ENCODE peak calls at places on chromosomes 7 and 10, in five cellular contexts. One of them, this sample, is unnamed.

GRCh38 chr10:29119374-29119773 is 169.5 kb upstream of the LYZL1 start:
- DNase-seq in stimulated activated CD4-positive, alpha-beta T cell treated with anti-CD3 and anti-CD28 coated beads, Interleukin-1b, Interleukin-23, amount 100 ng/mL, for 4 hours: no peak
- DNase-seq in HEK293T: peak; percentile 63
- DNase-seq in hippocampal formation: no peak
- DNase-seq in fibroblast of the aortic adventitia: no peak
- DNase-seq in this sample: no peak

GRCh38 chr7:92653136-92653535 is 62.9 kb upstream of the FAM133B start:
- DNase-seq in hippocampal formation: no peak
- DNase-seq in stimulated activated CD4-positive, alpha-beta T cell treated with anti-CD3 and anti-CD28 coated beads, Interleukin-1b, Interleukin-23, amount 100 ng/mL, for 4 hours: no peak
- DNase-seq in fibroblast of the aortic adventitia: no peak
- DNase-seq in HEK293T: no peak
- DNase-seq in this sample: no peak

GRCh38 chr7:157470017-157470322 is 133.2 kb downstream of the DNAJB6 start:
- DNase-seq in HEK293T: no peak
- DNase-seq in stimulated activated CD4-positive, alpha-beta T cell treated with anti-CD3 and anti-CD28 coated beads, Interleukin-1b, Interleukin-23, amount 100 ng/mL, for 4 hours: no peak
- DNase-seq in fibroblast of the aortic adventitia: no peak
- DNase-seq in hippocampal formation: no peak
- DNase-seq in this sample: no peak

GRCh38 chr10:22931948-22932347 is 4.1 kb downstream of the ARMC3 start:
- DNase-seq in hippocampal formation: no peak
- DNase-seq in stimulated activated CD4-positive, alpha-beta T cell treated with anti-CD3 and anti-CD28 coated beads, Interleukin-1b, Interleukin-23, amount 100 ng/mL, for 4 hours: no peak
- DNase-seq in HEK293T: no peak
- DNase-seq in fibroblast of the aortic adventitia: peak; percentile 66
- DNase-seq in this sample: no peak

GRCh38 chr10:109988231-109988630 is 19.6 kb upstream of the ADD3 start:
- DNase-seq in hippocampal formation: no peak
- DNase-seq in stimulated activated CD4-positive, alpha-beta T cell treated with anti-CD3 and anti-CD28 coated beads, Interleukin-1b, Interleukin-23, amount 100 ng/mL, for 4 hours: no peak
- DNase-seq in fibroblast of the aortic adventitia: no peak
- DNase-seq in HEK293T: no peak
- DNase-seq in this sample: no peak

GRCh38 chr7:155490697-155491628 is 33.0 kb downstream of the EN2 start:
- DNase-seq in stimulated activated CD4-positive, alpha-beta T cell treated with anti-CD3 and anti-CD28 coated beads, Interleukin-1b, Interleukin-23, amount 100 ng/mL, for 4 hours: no peak
- DNase-seq in fibroblast of the aortic adventitia: peak; percentile 22
- DNase-seq in HEK293T: no peak
- DNase-seq in hippocampal formation: no peak
- DNase-seq in this sample: no peak

GRCh38 chr7:134690016-134690415 is 43.4 kb downstream of the BPGM start:
- DNase-seq in fibroblast of the aortic adventitia: peak; percentile 90
- DNase-seq in HEK293T: no peak
- DNase-seq in hippocampal formation: peak; percentile 88
- DNase-seq in stimulated activated CD4-positive, alpha-beta T cell treated with anti-CD3 and anti-CD28 coated beads, Interleukin-1b, Interleukin-23, amount 100 ng/mL, for 4 hours: no peak
- DNase-seq in this sample: no peak

GRCh38 chr10:118041316-118041715 is 5.4 kb downstream of the RAB11FIP2 start:
- DNase-seq in hippocampal formation: no peak
- DNase-seq in HEK293T: no peak
- DNase-seq in stimulated activated CD4-positive, alpha-beta T cell treated with anti-CD3 and anti-CD28 coated beads, Interleukin-1b, Interleukin-23, amount 100 ng/mL, for 4 hours: no peak
- DNase-seq in fibroblast of the aortic adventitia: peak; percentile 78
- DNase-seq in this sample: no peak

GRCh38 chr10:99805190-99805589 is 22.8 kb downstream of the ABCC2 start:
- DNase-seq in fibroblast of the aortic adventitia: no peak
- DNase-seq in HEK293T: no peak
- DNase-seq in stimulated activated CD4-positive, alpha-beta T cell treated with anti-CD3 and anti-CD28 coated beads, Interleukin-1b, Interleukin-23, amount 100 ng/mL, for 4 hours: no peak
- DNase-seq in hippocampal formation: no peak
- DNase-seq in this sample: no peak

GRCh38 chr7:22732556-22733126 is 5.6 kb downstream of the IL6 start:
- DNase-seq in HEK293T: no peak
- DNase-seq in stimulated activated CD4-positive, alpha-beta T cell treated with anti-CD3 and anti-CD28 coated beads, Interleukin-1b, Interleukin-23, amount 100 ng/mL, for 4 hours: no peak
- DNase-seq in fibroblast of the aortic adventitia: peak; percentile 71
- DNase-seq in hippocampal formation: no peak
- DNase-seq in this sample: no peak

GRCh38 chr10:66637273-66638036 is 288.4 kb upstream of the LRRTM3 start:
- DNase-seq in stimulated activated CD4-positive, alpha-beta T cell treated with anti-CD3 and anti-CD28 coated beads, Interleukin-1b, Interleukin-23, amount 100 ng/mL, for 4 hours: no peak
- DNase-seq in fibroblast of the aortic adventitia: no peak
- DNase-seq in hippocampal formation: no peak
- DNase-seq in HEK293T: no peak
- DNase-seq in this sample: no peak

GRCh38 chr7:135342887-135343286 is 109.2 kb downstream of the STRA8 start:
- DNase-seq in fibroblast of the aortic adventitia: no peak
- DNase-seq in hippocampal formation: peak; percentile 48
- DNase-seq in stimulated activated CD4-positive, alpha-beta T cell treated with anti-CD3 and anti-CD28 coated beads, Interleukin-1b, Interleukin-23, amount 100 ng/mL, for 4 hours: no peak
- DNase-seq in HEK293T: no peak
- DNase-seq in this sample: no peak

GRCh38 chr7:136036336-136036735 is 59.2 kb upstream of the MTPN start:
- DNase-seq in stimulated activated CD4-positive, alpha-beta T cell treated with anti-CD3 and anti-CD28 coated beads, Interleukin-1b, Interleukin-23, amount 100 ng/mL, for 4 hours: no peak
- DNase-seq in hippocampal formation: no peak
- DNase-seq in HEK293T: no peak
- DNase-seq in fibroblast of the aortic adventitia: no peak
- DNase-seq in this sample: no peak

GRCh38 chr7:117184367-117184766 is 138.5 kb downstream of the WNT2 start:
- DNase-seq in stimulated activated CD4-positive, alpha-beta T cell treated with anti-CD3 and anti-CD28 coated beads, Interleukin-1b, Interleukin-23, amount 100 ng/mL, for 4 hours: no peak
- DNase-seq in hippocampal formation: no peak
- DNase-seq in HEK293T: no peak
- DNase-seq in fibroblast of the aortic adventitia: no peak
- DNase-seq in this sample: no peak

GRCh38 chr7:103447073-103447960 is 1.3 kb upstream of the SLC26A5 start:
- DNase-seq in fibroblast of the aortic adventitia: peak; percentile 49
- DNase-seq in stimulated activated CD4-positive, alpha-beta T cell treated with anti-CD3 and anti-CD28 coated beads, Interleukin-1b, Interleukin-23, amount 100 ng/mL, for 4 hours: peak; percentile 9
- DNase-seq in hippocampal formation: peak; percentile 29
- DNase-seq in HEK293T: peak; percentile 76
- DNase-seq in this sample: peak; percentile 40

GRCh38 chr10:80160361-80161128 is 28.0 kb downstream of the PLAC9 start:
- DNase-seq in fibroblast of the aortic adventitia: no peak
- DNase-seq in hippocampal formation: no peak
- DNase-seq in HEK293T: no peak
- DNase-seq in stimulated activated CD4-positive, alpha-beta T cell treated with anti-CD3 and anti-CD28 coated beads, Interleukin-1b, Interleukin-23, amount 100 ng/mL, for 4 hours: no peak
- DNase-seq in this sample: no peak

GRCh38 chr10:36766921-36767320 is 358.5 kb upstream of the ANKRD30A start:
- DNase-seq in HEK293T: no peak
- DNase-seq in stimulated activated CD4-positive, alpha-beta T cell treated with anti-CD3 and anti-CD28 coated beads, Interleukin-1b, Interleukin-23, amount 100 ng/mL, for 4 hours: no peak
- DNase-seq in fibroblast of the aortic adventitia: no peak
- DNase-seq in hippocampal formation: peak; percentile 78
- DNase-seq in this sample: no peak

GRCh38 chr10:60810437-60811182 is 32.3 kb downstream of the CDK1 start:
- DNase-seq in hippocampal formation: peak; percentile 23
- DNase-seq in HEK293T: no peak
- DNase-seq in fibroblast of the aortic adventitia: peak; percentile 82
- DNase-seq in stimulated activated CD4-positive, alpha-beta T cell treated with anti-CD3 and anti-CD28 coated beads, Interleukin-1b, Interleukin-23, amount 100 ng/mL, for 4 hours: no peak
- DNase-seq in this sample: no peak

GRCh38 chr10:73159038-73159648 is 8.7 kb downstream of the ECD start:
- DNase-seq in fibroblast of the aortic adventitia: peak; percentile 71
- DNase-seq in hippocampal formation: peak; percentile 39
- DNase-seq in HEK293T: peak; percentile 47
- DNase-seq in stimulated activated CD4-positive, alpha-beta T cell treated with anti-CD3 and anti-CD28 coated beads, Interleukin-1b, Interleukin-23, amount 100 ng/mL, for 4 hours: peak; percentile 41
- DNase-seq in this sample: no peak

GRCh38 chr7:7524121-7524520 is 11.6 kb downstream of the COL28A1 start:
- DNase-seq in hippocampal formation: no peak
- DNase-seq in stimulated activated CD4-positive, alpha-beta T cell treated with anti-CD3 and anti-CD28 coated beads, Interleukin-1b, Interleukin-23, amount 100 ng/mL, for 4 hours: no peak
- DNase-seq in HEK293T: no peak
- DNase-seq in fibroblast of the aortic adventitia: peak; percentile 70
- DNase-seq in this sample: no peak

GRCh38 chr7:38102486-38102885 is 75.6 kb upstream of the STARD3NL start:
- DNase-seq in hippocampal formation: no peak
- DNase-seq in HEK293T: no peak
- DNase-seq in fibroblast of the aortic adventitia: peak; percentile 90
- DNase-seq in stimulated activated CD4-positive, alpha-beta T cell treated with anti-CD3 and anti-CD28 coated beads, Interleukin-1b, Interleukin-23, amount 100 ng/mL, for 4 hours: no peak
- DNase-seq in this sample: no peak

GRCh38 chr10:96376483-96376882 is 17.7 kb upstream of the OPALIN start:
- DNase-seq in stimulated activated CD4-positive, alpha-beta T cell treated with anti-CD3 and anti-CD28 coated beads, Interleukin-1b, Interleukin-23, amount 100 ng/mL, for 4 hours: no peak
- DNase-seq in hippocampal formation: no peak
- DNase-seq in HEK293T: no peak
- DNase-seq in fibroblast of the aortic adventitia: no peak
- DNase-seq in this sample: no peak

GRCh38 chr10:116088985-116089384 is 184.0 kb downstream of the GFRA1 start:
- DNase-seq in hippocampal formation: no peak
- DNase-seq in stimulated activated CD4-positive, alpha-beta T cell treated with anti-CD3 and anti-CD28 coated beads, Interleukin-1b, Interleukin-23, amount 100 ng/mL, for 4 hours: no peak
- DNase-seq in fibroblast of the aortic adventitia: no peak
- DNase-seq in HEK293T: no peak
- DNase-seq in this sample: no peak

GRCh38 chr10:76874151-76874550 is 763.5 kb downstream of the KCNMA1 start:
- DNase-seq in stimulated activated CD4-positive, alpha-beta T cell treated with anti-CD3 and anti-CD28 coated beads, Interleukin-1b, Interleukin-23, amount 100 ng/mL, for 4 hours: no peak
- DNase-seq in HEK293T: no peak
- DNase-seq in hippocampal formation: no peak
- DNase-seq in fibroblast of the aortic adventitia: peak; percentile 79
- DNase-seq in this sample: no peak

GRCh38 chr10:125013529-125013872 is 71.6 kb downstream of the ZRANB1 start:
- DNase-seq in stimulated activated CD4-positive, alpha-beta T cell treated with anti-CD3 and anti-CD28 coated beads, Interleukin-1b, Interleukin-23, amount 100 ng/mL, for 4 hours: no peak
- DNase-seq in HEK293T: no peak
- DNase-seq in fibroblast of the aortic adventitia: no peak
- DNase-seq in hippocampal formation: no peak
- DNase-seq in this sample: no peak

GRCh38 chr7:101804642-101805401 is 12.6 kb upstream of the CUX1 start:
- DNase-seq in HEK293T: peak; percentile 57
- DNase-seq in stimulated activated CD4-positive, alpha-beta T cell treated with anti-CD3 and anti-CD28 coated beads, Interleukin-1b, Interleukin-23, amount 100 ng/mL, for 4 hours: no peak
- DNase-seq in fibroblast of the aortic adventitia: peak; percentile 43
- DNase-seq in hippocampal formation: no peak
- DNase-seq in this sample: no peak

GRCh38 chr7:68542831-68543230 is 1055.4 kb upstream of the AUTS2 start:
- DNase-seq in HEK293T: no peak
- DNase-seq in stimulated activated CD4-positive, alpha-beta T cell treated with anti-CD3 and anti-CD28 coated beads, Interleukin-1b, Interleukin-23, amount 100 ng/mL, for 4 hours: no peak
- DNase-seq in fibroblast of the aortic adventitia: no peak
- DNase-seq in hippocampal formation: no peak
- DNase-seq in this sample: no peak

GRCh38 chr7:115869225-115869624 is 161.3 kb downstream of the TFEC start:
- DNase-seq in hippocampal formation: no peak
- DNase-seq in stimulated activated CD4-positive, alpha-beta T cell treated with anti-CD3 and anti-CD28 coated beads, Interleukin-1b, Interleukin-23, amount 100 ng/mL, for 4 hours: no peak
- DNase-seq in HEK293T: no peak
- DNase-seq in fibroblast of the aortic adventitia: peak; percentile 47
- DNase-seq in this sample: no peak

This sample was measured in NCI-H1048.